ENCODE peak calls at places on chromosomes 13 and 19, in four cellular contexts. A, S, U and Z are unnamed samples.
A peak's percentile ranks its signal among the peaks of the same experiment; 100 is the strongest.

GRCh38 chr19:944663-945241 is 18.9 kb downstream of the ARID3A start:
- DNase-seq in A (no peak), S (no peak), U (no peak), Z (no peak)

GRCh38 chr19:21677696-21678418 is 89.5 kb downstream of the ZNF100 start:
- DNase-seq in A (no peak), S (no peak), U (no peak), Z (no peak)

GRCh38 chr19:1608414-1609391 is 3.4 kb upstream of the UQCR11 start:
- DNase-seq in A (no peak), S (no peak), U (no peak), Z (peak; percentile 20)

GRCh38 chr13:102642475-102642874 is 45.7 kb downstream of the TPP2 start:
- DNase-seq in A (peak; percentile 92), S (no peak), U (no peak), Z (no peak)

GRCh38 chr13:42832341-42833153 is 51.2 kb downstream of the FAM216B start:
- DNase-seq in A (peak; percentile 29), S (peak; percentile 84), U (peak; percentile 82), Z (peak; percentile 84)

GRCh38 chr13:55652657-55653056 is 1488.1 kb upstream of the PRR20A start:
- DNase-seq in A (no peak), S (no peak), U (no peak), Z (no peak)

GRCh38 chr19:55340144-55340783 is 588 bp downstream of the KMT5C start:
- DNase-seq in A (no peak), S (no peak), U (no peak), Z (no peak)

GRCh38 chr13:75986818-75987217 is 350.7 kb downstream of the LMO7 start:
- DNase-seq in A (no peak), S (no peak), U (no peak), Z (no peak)

GRCh38 chr19:28577199-28577598 is 635.8 kb downstream of the UQCRFS1 start:
- DNase-seq in A (no peak), S (no peak), U (no peak), Z (no peak)
- H3K4me3 ChIP-seq in A (no peak overlapping the region), S (no peak overlapping the region), U (no peak overlapping the region), Z (no peak overlapping the region)

DNA sequence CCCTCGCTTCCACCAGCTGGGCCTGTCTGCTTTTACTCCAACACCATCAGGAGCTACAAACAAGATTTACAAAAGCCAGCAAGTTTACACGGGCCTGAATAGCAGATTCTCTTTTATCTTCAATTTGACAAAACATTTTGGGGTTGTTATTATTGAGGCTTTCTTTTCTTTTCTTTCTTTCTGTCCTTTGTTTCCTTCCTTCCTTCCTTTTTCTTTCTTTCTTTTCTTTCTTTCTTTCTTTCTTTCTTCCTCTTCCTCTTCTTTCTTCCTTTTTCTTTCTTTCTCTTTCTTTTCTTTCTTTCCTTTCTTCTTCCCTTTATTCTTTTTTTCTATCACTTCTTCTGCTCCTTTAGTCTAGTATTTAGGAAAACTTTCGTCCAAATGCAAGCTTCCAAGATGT is 34.4 kb upstream of the C19orf12 start:
- DNase-seq in A (no peak), S (no peak), U (no peak), Z (no peak)
- TF ChIP-seq CTCF in A (no peak), S (no peak), U (no peak), Z (no peak)

GRCh38 chr13:29428992-29429315 is 166.5 kb downstream of the SLC7A1 start:
- DNase-seq in A (no peak), S (no peak), U (no peak), Z (no peak)
- H3K4me3 ChIP-seq in A (peak overlapping the region; percentile 40), S (peak overlapping the region; percentile 22), U (peak overlapping the region; percentile 29), Z (no peak overlapping the region)

GRCh38 chr19:51687791-51688664 is 5.1 kb upstream of the SPACA6 start:
- DNase-seq in A (peak; percentile 32), S (peak; percentile 70), U (peak; percentile 86), Z (peak; percentile 53)

GRCh38 chr19:51690359-51691121 is 2.6 kb upstream of the SPACA6 start:
- DNase-seq in A (peak; percentile 58), S (peak; percentile 61), U (peak; percentile 75), Z (peak; percentile 83)

GRCh38 chr19:51689751-51690358 is 3.3 kb upstream of the SPACA6 start:
- DNase-seq in A (no peak), S (no peak), U (peak; percentile 82), Z (peak; percentile 53)

GRCh38 chr19:51691122-51692064 is 1.7 kb upstream of the SPACA6 start:
- DNase-seq in A (no peak), S (no peak), U (peak; percentile 63), Z (peak; percentile 67)

DNA sequence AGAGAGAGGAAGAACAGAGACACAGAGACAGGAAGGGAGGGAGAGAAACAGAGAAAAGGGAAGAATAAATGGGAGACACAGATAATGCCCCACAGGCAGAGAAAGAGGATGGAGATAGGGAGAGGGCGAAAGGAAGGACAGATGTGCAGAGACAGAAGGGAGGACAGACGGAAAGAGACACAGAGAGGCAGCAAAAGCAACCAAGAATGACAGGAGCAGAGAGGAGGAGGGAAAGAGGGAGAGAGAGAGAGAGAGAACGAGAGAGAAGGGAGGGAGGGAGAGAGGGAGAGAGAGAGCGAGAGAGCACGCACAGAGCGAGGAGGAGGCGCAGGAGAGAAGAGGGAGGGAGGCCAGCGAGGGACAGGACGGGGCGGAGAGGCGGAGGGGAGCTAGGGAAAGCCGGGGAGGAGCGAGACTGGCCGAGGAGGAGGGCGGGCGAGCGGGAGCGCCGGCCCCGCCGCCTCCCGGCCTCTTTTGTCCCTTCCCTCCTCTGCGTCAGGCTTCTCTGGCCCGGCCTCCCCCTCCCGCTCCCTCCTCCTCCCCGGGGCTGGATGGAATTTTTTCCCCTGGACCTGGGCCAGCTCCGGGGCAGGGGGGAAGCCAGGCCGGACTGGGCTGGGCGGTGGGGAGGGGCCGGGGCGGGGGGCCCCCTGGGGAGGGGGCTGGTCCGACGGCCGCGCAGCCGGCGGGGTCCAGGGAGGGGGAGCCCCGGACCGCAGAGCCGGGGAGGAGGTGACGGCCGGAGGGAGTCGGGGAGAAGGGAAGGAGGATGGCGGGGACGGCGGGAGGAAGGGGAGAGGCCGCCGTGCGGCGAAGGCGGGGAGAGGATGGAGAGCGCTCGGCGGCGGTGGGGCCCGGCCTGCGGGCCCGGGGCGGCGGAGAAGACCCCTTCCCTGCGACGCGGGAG is 4.2 kb upstream of the SPACA6 start:
- DNase-seq in A (peak; percentile 88), S (peak; percentile 94), U (peak; percentile 96), Z (peak; percentile 98)
- TF ChIP-seq CTCF in A (no peak), S (no peak), U (peak; percentile 12), Z (peak; percentile 9)